ENCODE peak calls at places on chromosome 5, in nine cellular contexts. J is PC-9, H is left colon, M is neuronal stem cell, Y is germinal center, G is right atrium auricular region, E is GM12892, A is G401, W is HTR-8/SVneo. P is an unnamed sample.

GRCh38 chr5:132100672-132101261 is 27.2 kb downstream of the CSF2 start:
- DNase-seq in E (no peak), J (no peak), G (no peak), A (no peak), Y (peak; percentile 25), W (no peak), H (no peak), M (no peak), P (no peak)

GRCh38 chr5:171023508-171023907 is 161.7 kb downstream of the RANBP17 start:
- DNase-seq in M (no peak), W (no peak), H (no peak), E (no peak), Y (no peak), J (no peak), G (no peak), A (no peak), P (no peak)

GRCh38 chr5:105745111-105745510 is 1925.6 kb downstream of the EFNA5 start:
- DNase-seq in M (no peak), W (no peak), H (no peak), Y (no peak), A (no peak), G (no peak), J (no peak), E (no peak), P (no peak)

GRCh38 chr5:2256646-2257288 is 374.0 kb upstream of the IRX4 start:
- DNase-seq in A (no peak), M (no peak), H (no peak), W (no peak), Y (no peak), E (no peak), J (no peak), G (peak; percentile 21), P (no peak)

GRCh38 chr5:155027993-155028629 is 14.6 kb downstream of the KIF4B start:
- DNase-seq in H (no peak), G (no peak), M (no peak), A (no peak), Y (no peak), W (peak; percentile 12), E (no peak), J (no peak), P (peak; percentile 21)

GRCh38 chr5:74412064-74412463 is 228.5 kb downstream of the ENC1 start:
- DNase-seq in J (no peak), G (no peak), M (peak; percentile 37), W (no peak), Y (no peak), H (no peak), E (no peak), A (peak; percentile 75), P (no peak)

GRCh38 chr5:88419931-88420330 is 151.3 kb upstream of the TMEM161B start:
- DNase-seq in G (no peak), E (no peak), W (no peak), Y (no peak), J (no peak), H (no peak), M (no peak), A (no peak), P (no peak)

GRCh38 chr5:172885594-172886340 is 51.7 kb downstream of the ERGIC1 start:
- DNase-seq in H (no peak), E (no peak), A (no peak), Y (no peak), M (no peak), G (no peak), W (no peak), J (no peak), P (no peak)

GRCh38 chr5:97181856-97182545 is 1.0 kb downstream of the RIOK2 start:
- DNase-seq in J (no peak), A (no peak), H (no peak), E (no peak), Y (no peak), G (no peak), W (no peak), M (no peak), P (peak; percentile 27)

GRCh38 chr5:148998174-148998797 is 64.6 kb downstream of the SH3TC2 start:
- DNase-seq in A (peak; percentile 81), W (no peak), J (peak; percentile 46), H (no peak), G (no peak), Y (peak; percentile 19), E (no peak), M (peak; percentile 20), P (peak; percentile 71)

GRCh38 chr5:67816456-67816855 is 399.1 kb upstream of the PIK3R1 start:
- DNase-seq in M (no peak), A (no peak), Y (no peak), E (no peak), J (no peak), W (no peak), G (no peak), H (no peak), P (no peak)

GRCh38 chr5:150053231-150053626 is 33.1 kb downstream of the CSF1R start:
- DNase-seq in Y (no peak), G (no peak), J (peak; percentile 36), H (no peak), W (peak; percentile 39), M (no peak), E (no peak), A (no peak), P (no peak)

GRCh38 chr5:33905381-33905780 is 13.6 kb upstream of the ADAMTS12 start:
- DNase-seq in J (no peak), E (no peak), H (no peak), G (no peak), W (no peak), M (no peak), A (no peak), Y (no peak), P (no peak)

GRCh38 chr5:179166171-179166885 is 106.2 kb downstream of the ZNF354C start:
- DNase-seq in E (no peak), G (no peak), Y (no peak), A (no peak), J (no peak), H (no peak), M (no peak), W (no peak), P (no peak)

GRCh38 chr5:57386958-57387357 is 95.7 kb downstream of the ACTBL2 start:
- DNase-seq in M (no peak), G (no peak), H (no peak), W (peak; percentile 13), E (no peak), A (no peak), J (no peak), Y (no peak), P (no peak)

GRCh38 chr5:143527808-143528207 is 124.3 kb upstream of the NR3C1 start:
- DNase-seq in G (no peak), E (no peak), A (no peak), M (no peak), W (no peak), H (no peak), J (no peak), Y (no peak), P (no peak)

GRCh38 chr5:37816883-37817282 is 23.0 kb downstream of the GDNF start:
- DNase-seq in H (no peak), E (no peak), A (peak; percentile 69), W (no peak), J (no peak), M (no peak), Y (no peak), G (no peak), P (no peak)

GRCh38 chr5:36073595-36074216 is 7.0 kb upstream of the UGT3A2 start:
- DNase-seq in Y (peak; percentile 14), J (no peak), M (no peak), A (peak; percentile 2), W (no peak), G (no peak), H (no peak), E (peak; percentile 5), P (peak; percentile 74)

GRCh38 chr5:96781031-96781733 is 26.6 kb downstream of the ERAP1 start:
- DNase-seq in E (no peak), Y (no peak), H (no peak), M (no peak), W (peak; percentile 35), A (peak; percentile 96), J (no peak), G (no peak), P (no peak)

GRCh38 chr5:19923742-19924141 is 64.3 kb downstream of the CDH18 start:
- DNase-seq in J (no peak), W (no peak), A (peak; percentile 72), G (no peak), H (no peak), Y (no peak), M (no peak), E (no peak), P (no peak)

GRCh38 chr5:167699434-167699833 is 592.0 kb upstream of the WWC1 start:
- DNase-seq in E (no peak), H (no peak), W (peak; percentile 82), M (peak; percentile 67), Y (no peak), J (peak; percentile 79), A (peak; percentile 70), G (no peak), P (no peak)

GRCh38 chr5:5409151-5409810 is 13.2 kb upstream of the ICE1 start:
- DNase-seq in H (peak; percentile 13), Y (no peak), J (no peak), W (no peak), M (peak; percentile 33), E (no peak), A (no peak), G (no peak), P (peak; percentile 64)

GRCh38 chr5:145246961-145247744 is 588.0 kb downstream of the PRELID2 start:
- DNase-seq in E (no peak), H (no peak), A (no peak), G (no peak), Y (no peak), J (peak; percentile 23), W (peak; percentile 8), M (no peak), P (no peak)

GRCh38 chr5:50702615-50703325 is 36.3 kb downstream of the PARP8 start:
- DNase-seq in H (no peak), J (no peak), G (no peak), W (no peak), A (no peak), E (no peak), M (no peak), Y (peak; percentile 2), P (peak; percentile 19)

GRCh38 chr5:60675286-60675685 is 24.7 kb downstream of the DEPDC1B start:
- DNase-seq in J (no peak), G (no peak), M (no peak), W (no peak), E (no peak), H (no peak), A (no peak), Y (no peak), P (no peak)

GRCh38 chr5:163569284-163569683 is 63.9 kb downstream of the MAT2B start:
- DNase-seq in J (no peak), E (no peak), Y (no peak), W (no peak), G (no peak), A (no peak), M (no peak), H (no peak), P (no peak)

GRCh38 chr5:41447761-41448510 is 62.5 kb downstream of the PLCXD3 start:
- DNase-seq in M (no peak), Y (no peak), J (no peak), A (peak; percentile 72), W (no peak), H (no peak), E (no peak), G (no peak), P (no peak)

GRCh38 chr5:172866802-172867748 is 33.0 kb downstream of the ERGIC1 start:
- DNase-seq in E (no peak), W (no peak), J (no peak), H (no peak), Y (no peak), M (no peak), A (peak; percentile 68), G (peak; percentile 95), P (no peak)

GRCh38 chr5:162703914-162704313 is 636.3 kb downstream of the GABRG2 start:
- DNase-seq in M (peak; percentile 8), E (no peak), W (no peak), Y (no peak), A (no peak), G (no peak), J (no peak), H (no peak), P (no peak)

GRCh38 chr5:38796000-38796738 is 49.6 kb upstream of the OSMR start:
- DNase-seq in H (no peak), Y (no peak), G (no peak), J (no peak), A (peak; percentile 31), E (no peak), W (no peak), M (no peak), P (no peak)

GRCh38 chr5:142977363-142978051 is 207.3 kb downstream of the ARHGAP26 start:
- DNase-seq in M (no peak), A (no peak), Y (no peak), H (no peak), W (peak; percentile 84), E (no peak), J (peak; percentile 62), G (no peak), P (no peak)